ENCODE peak calls at places on chromosomes 2 and 18, in five cellular contexts. G, Q, A, T and S are unnamed samples.

GRCh38 chr2:151857650-151858049 is 29.4 kb upstream of the ARL5A start:
- DNase-seq in G (no peak), Q (no peak), A (no peak), T (no peak), S (no peak)

GRCh38 chr2:197209742-197210408 is 100.7 kb downstream of the ANKRD44 start:
- DNase-seq in G (no peak), Q (no peak), A (no peak), T (no peak), S (no peak)

GRCh38 chr2:72996152-72996502 is 75.4 kb downstream of the SFXN5 start:
- DNase-seq in G (no peak), Q (no peak), A (no peak), T (no peak), S (no peak)

GRCh38 chr2:218229851-218230250 is 12.9 kb downstream of the ARPC2 start:
- DNase-seq in G (no peak), Q (no peak), A (no peak), T (no peak), S (no peak)

GRCh38 chr2:199100326-199101110 is 357.2 kb downstream of the SATB2 start:
- DNase-seq in G (peak), Q (no peak), A (no peak), T (no peak), S (no peak)

GRCh38 chr2:143629344-143629743 is 500.1 kb downstream of the ARHGAP15 start:
- DNase-seq in G (peak), Q (no peak), A (peak), T (no peak), S (no peak)

GRCh38 chr18:58438161-58438983 is 190.5 kb downstream of the ALPK2 start:
- DNase-seq in G (peak), Q (no peak), A (no peak), T (no peak), S (no peak)

GRCh38 chr2:3784731-3785130 is 81.4 kb downstream of the DCDC2C start:
- DNase-seq in G (no peak), Q (no peak), A (no peak), T (no peak), S (no peak)

GRCh38 chr2:75600418-75601088 is 39.8 kb upstream of the EVA1A start:
- DNase-seq in G (no peak), Q (no peak), A (no peak), T (no peak), S (no peak)